ENCODE peak calls at places on chromosomes 3 and 15, in four cellular contexts. J is OCI-LY7, T is heart left ventricle, L is fibroblast of pulmonary artery. F is an unnamed sample.

GRCh38 chr3:16174389-16174788 is at the start of gene GALNT15:
- DNase-seq in T (peak; percentile 91), L (peak; percentile 97), J (no peak), F (peak; percentile 99)

GRCh38 chr3:41330465-41330864 is 131.2 kb downstream of the CTNNB1 start:
- DNase-seq in L (peak; percentile 25), J (no peak), T (no peak), F (peak; percentile 44)

GRCh38 chr3:54957711-54958110 is 29.9 kb upstream of the LRTM1 start:
- DNase-seq in L (no peak), T (no peak), J (no peak), F (no peak)

GRCh38 chr15:40354408-40355171 is 3.4 kb upstream of the DISP2 start:
- DNase-seq in T (peak; percentile 49), J (peak; percentile 31), L (peak; percentile 66), F (peak; percentile 40)

GRCh38 chr3:45236964-45237363 is 10.9 kb upstream of the TMEM158 start:
- DNase-seq in J (peak; percentile 7), T (no peak), L (no peak), F (no peak)

GRCh38 chr3:43378066-43378935 is 92.0 kb downstream of the SNRK start:
- DNase-seq in J (peak; percentile 60), L (peak; percentile 44), T (no peak), F (peak; percentile 52)

GRCh38 chr15:91857224-91857585 is 3.7 kb downstream of the SLCO3A1 start:
- DNase-seq in L (no peak), T (no peak), J (peak; percentile 61), F (no peak)

GRCh38 chr3:23079976-23080375 is 123.2 kb upstream of the UBE2E2 start:
- DNase-seq in J (no peak), T (no peak), L (peak; percentile 15), F (peak; percentile 3)

GRCh38 chr3:196192036-196193001 is 18.9 kb downstream of the ZDHHC19 start:
- DNase-seq in J (peak; percentile 38), T (peak; percentile 75), L (no peak), F (no peak)

GRCh38 chr15:62618432-62618831 is 424.1 kb upstream of the TPM1 start:
- DNase-seq in T (no peak), J (no peak), L (peak; percentile 58), F (peak; percentile 65)

GRCh38 chr3:154384504-154384903 is 45.5 kb downstream of the GPR149 start:
- DNase-seq in L (no peak), J (no peak), T (no peak), F (peak; percentile 24)

GRCh38 chr3:64121750-64122311 is 98.5 kb upstream of the PSMD6 start:
- DNase-seq in L (no peak), J (no peak), T (no peak), F (peak; percentile 23)

GRCh38 chr3:73418636-73419035 is 206.1 kb downstream of the PDZRN3 start:
- DNase-seq in J (no peak), L (no peak), T (no peak), F (no peak)

GRCh38 chr3:21750831-21751391 is at the start of gene ZNF385D:
- DNase-seq in J (no peak), L (peak; percentile 56), T (peak; percentile 80), F (peak; percentile 36)

GRCh38 chr3:54538346-54538745 is 389.5 kb downstream of the LRTM1 start:
- DNase-seq in T (no peak), L (no peak), J (no peak), F (no peak)

GRCh38 chr3:113231391-113231790 is 20.0 kb downstream of the BOC start:
- DNase-seq in T (no peak), J (no peak), L (peak; percentile 29), F (no peak)

GRCh38 chr15:69529141-69529540 is 76.5 kb downstream of the RPLP1 start:
- DNase-seq in T (no peak), L (no peak), J (no peak), F (no peak)

GRCh38 chr15:59515190-59515589 is 77.2 kb downstream of the FAM81A start:
- DNase-seq in L (no peak), J (no peak), T (no peak), F (no peak)

GRCh38 chr3:45551214-45552010 is 43.1 kb upstream of the LIMD1 start:
- DNase-seq in T (peak; percentile 81), L (peak; percentile 96), J (no peak), F (peak; percentile 97)

GRCh38 chr3:100761211-100761921 is 52.1 kb downstream of the TFG start:
- DNase-seq in L (no peak), T (no peak), J (peak; percentile 35), F (no peak)
- TF ChIP-seq CTCF in L (peak; percentile 18), T (no peak), J (peak; percentile 64), F (peak; percentile 31)

GRCh38 chr3:90132220-90132619 is 1024.8 kb downstream of the EPHA3 start:
- DNase-seq in T (no peak), L (no peak), J (no peak), F (no peak)

GRCh38 chr3:90134090-90134489 is 1026.7 kb downstream of the EPHA3 start:
- DNase-seq in L (no peak), J (no peak), T (no peak), F (no peak)

DNA sequence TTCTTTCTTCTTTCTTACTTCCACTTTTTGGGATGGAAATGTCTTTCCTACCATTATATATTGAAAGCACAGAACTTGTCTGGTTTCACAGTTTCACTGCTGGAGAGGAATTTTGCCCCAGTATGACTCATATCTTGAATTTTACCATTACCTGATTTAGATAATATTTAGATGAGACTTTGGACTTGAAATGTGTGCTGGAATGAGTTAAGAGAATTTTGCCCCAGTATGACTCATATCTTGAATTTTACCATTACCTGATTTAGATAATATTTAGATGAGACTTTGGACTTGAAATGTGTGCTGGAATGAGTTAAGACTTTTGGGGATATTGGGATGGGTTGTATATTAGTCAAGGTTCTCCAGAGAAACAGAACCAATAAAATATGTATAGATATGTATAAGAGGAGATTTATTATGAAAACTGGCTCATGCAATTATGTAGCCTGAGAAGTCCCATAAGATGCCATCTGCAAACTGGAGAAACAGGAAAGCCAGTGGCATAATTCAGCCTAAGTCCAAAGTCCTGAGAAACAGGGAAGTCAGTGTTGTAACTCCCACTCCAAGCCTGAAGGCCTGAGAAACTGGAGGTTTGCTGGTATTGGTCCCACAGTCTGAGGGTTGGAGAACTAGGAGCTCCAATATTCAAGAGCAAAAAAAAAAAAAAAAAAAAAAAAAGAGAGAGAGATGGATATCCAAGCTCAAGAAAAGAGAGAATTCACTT is 1029.2 kb downstream of the EPHA3 start:
- DNase-seq in L (no peak), J (no peak), T (no peak), F (no peak)
- H3K4me3 ChIP-seq in L (no peak overlapping the region), J (no peak overlapping the region), T (no peak overlapping the region), F (no peak overlapping the region)

GRCh38 chr15:84873997-84874396 is 10.5 kb upstream of the SLC28A1 start:
- DNase-seq in T (no peak), L (no peak), J (no peak), F (no peak)

GRCh38 chr15:84868037-84868880 is 16.2 kb upstream of the SLC28A1 start:
- DNase-seq in J (no peak), L (no peak), T (no peak), F (no peak)

GRCh38 chr15:84869510-84869909 is 15.0 kb upstream of the SLC28A1 start:
- DNase-seq in L (no peak), J (no peak), T (no peak), F (no peak)

GRCh38 chr15:84872009-84872900 is 12.2 kb upstream of the SLC28A1 start:
- DNase-seq in J (no peak), T (no peak), L (no peak), F (no peak)

GRCh38 chr15:84871428-84871985 is 13.0 kb upstream of the SLC28A1 start:
- DNase-seq in J (no peak), L (no peak), T (no peak), F (no peak)
- TF ChIP-seq CTCF in J (peak; percentile 14), L (no peak), T (peak; percentile 16), F (peak; percentile 11)

DNA sequence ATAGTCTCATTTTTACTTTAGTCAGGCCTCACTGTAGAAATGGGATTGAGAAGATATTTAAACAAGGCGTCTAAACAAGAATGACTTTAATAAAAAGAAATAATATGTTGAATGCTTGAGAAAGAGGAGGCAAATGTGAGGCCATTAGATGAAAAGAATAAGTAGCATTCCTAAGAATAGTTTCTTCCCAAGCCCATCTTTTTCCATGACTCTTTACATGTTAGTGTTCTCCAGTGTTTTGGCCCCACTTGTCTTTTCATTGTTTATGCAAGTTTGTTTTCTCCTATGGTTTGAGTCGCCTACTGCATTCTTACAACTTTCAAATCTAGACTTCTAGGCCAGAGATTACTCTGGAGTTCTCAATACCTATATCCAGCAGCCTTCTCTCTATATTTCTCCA is 39.0 kb downstream of the TSC22D2 start:
- DNase-seq in T (no peak), L (no peak), J (no peak), F (no peak)
- H3K4me3 ChIP-seq in T (no peak overlapping the region), L (no peak overlapping the region), J (no peak overlapping the region), F (no peak overlapping the region)

DNA sequence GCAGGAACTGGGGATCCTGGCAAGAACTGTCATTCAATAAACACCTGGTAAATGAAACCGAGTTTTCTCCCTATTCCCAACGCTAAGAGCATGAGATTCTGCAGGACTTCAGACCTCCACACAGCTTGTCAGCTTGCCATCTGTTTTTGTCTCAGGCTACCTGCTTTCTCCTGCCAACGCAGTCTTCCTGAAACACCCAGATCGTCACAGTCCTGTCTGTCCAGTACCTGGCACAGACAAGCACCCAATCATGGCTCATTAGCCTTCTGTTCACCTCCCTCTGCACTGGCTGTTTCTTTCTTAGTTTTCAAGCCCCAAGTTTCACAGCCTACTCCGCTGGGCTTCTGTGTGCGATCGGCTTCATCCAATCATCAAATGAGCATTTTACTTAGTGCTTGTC is 5.0 kb downstream of the SLC12A8 start:
- DNase-seq in L (no peak), J (no peak), T (no peak), F (no peak)
- TF ChIP-seq CTCF in L (no peak), J (no peak), T (no peak), F (no peak)

GRCh38 chr3:185306847-185307246 is 53.0 kb upstream of the EHHADH start:
- DNase-seq in L (no peak), J (no peak), T (no peak), F (no peak)

GRCh38 chr3:185312006-185312405 is 50.9 kb upstream of the MAP3K13 start:
- DNase-seq in J (no peak), T (no peak), L (no peak), F (no peak)

GRCh38 chr3:185308126-185308754 is 54.4 kb upstream of the EHHADH start:
- DNase-seq in L (peak; percentile 85), J (peak; percentile 55), T (no peak), F (peak; percentile 69)

GRCh38 chr3:185309795-185310194 is 53.1 kb upstream of the MAP3K13 start:
- DNase-seq in L (no peak), T (no peak), J (no peak), F (no peak)

GRCh38 chr3:185309309-185309708 is 53.6 kb upstream of the MAP3K13 start:
- DNase-seq in L (no peak), T (no peak), J (no peak), F (no peak)
- H3K4me3 ChIP-seq in L (no peak overlapping the region), T (no peak overlapping the region), J (no peak overlapping the region), F (no peak overlapping the region)

GRCh38 chr15:65004993-65005392 is 15.3 kb upstream of the SPG21 start:
- DNase-seq in J (no peak), L (no peak), T (no peak), F (no peak)

GRCh38 chr15:65006876-65007275 is 17.2 kb upstream of the SPG21 start:
- DNase-seq in J (no peak), T (no peak), L (no peak), F (no peak)

DNA sequence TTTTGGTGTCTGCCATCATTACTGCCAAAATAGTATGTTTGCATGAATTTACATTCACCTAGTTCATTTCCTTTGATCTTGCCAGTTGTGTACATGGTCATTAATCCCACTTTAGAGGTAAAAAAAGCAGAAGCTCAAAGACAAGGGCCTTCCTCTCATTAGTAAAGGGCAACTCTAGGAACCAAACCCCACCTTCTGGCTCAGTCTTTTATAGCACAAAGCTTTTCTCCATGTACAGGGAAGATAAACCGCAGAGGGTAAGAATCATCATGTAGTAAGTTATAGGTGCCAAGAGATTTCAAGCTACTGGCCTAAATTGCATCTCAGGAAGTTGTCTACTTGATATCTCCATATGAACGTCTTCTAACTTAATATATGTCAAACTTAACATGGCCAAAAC is 19.3 kb upstream of the SPG21 start:
- DNase-seq in L (no peak), J (peak; percentile 21), T (no peak), F (peak; percentile 24)
- TF ChIP-seq CTCF in L (peak; percentile 22), J (peak; percentile 52), T (no peak), F (peak; percentile 39)